ENCODE peak calls at places on chromosomes 4 and X, in ten cellular contexts. K is epithelial cell of esophagus, E is GM13977, Q is tibial nerve, P is lower lobe of right lung, U is SK-N-SH, A is cardiac fibroblast, L is RWPE1, G is OCI-LY7, H is astrocyte of the spinal cord. O is an unnamed sample.

GRCh38 chr4:8238515-8239053 is 31.0 kb upstream of the HTRA3 start:
- DNase-seq in K (no peak), E (peak; percentile 63), Q (no peak), P (peak; percentile 34), U (peak; percentile 79), A (no peak), L (no peak), G (peak; percentile 37), H (no peak), O (no peak)

GRCh38 chr4:74181225-74181624 is 23.3 kb downstream of the MTHFD2L start:
- DNase-seq in K (peak; percentile 40), E (no peak), Q (no peak), P (no peak), U (no peak), A (peak; percentile 43), L (no peak), G (no peak), H (peak; percentile 38), O (no peak)

GRCh38 chr4:98615991-98616390 is 42.4 kb downstream of the TSPAN5 start:
- DNase-seq in K (no peak), E (no peak), Q (no peak), P (no peak), U (no peak), A (no peak), L (no peak), G (no peak), H (no peak), O (no peak)

GRCh38 chr4:39637572-39638357 is 900 bp downstream of the SMIM14 start:
- DNase-seq in K (peak; percentile 67), E (no peak), Q (peak; percentile 48), P (peak; percentile 73), U (peak; percentile 54), A (peak; percentile 71), L (peak; percentile 46), G (no peak), H (peak; percentile 72), O (no peak)

GRCh38 chr4:26175016-26175786 is 145.6 kb upstream of the RBPJ start:
- DNase-seq in K (no peak), E (peak; percentile 55), Q (no peak), P (no peak), U (no peak), A (no peak), L (no peak), G (no peak), H (no peak), O (no peak)

GRCh38 chr4:125187221-125187620 is 127.5 kb upstream of the FAT4 start:
- DNase-seq in K (peak; percentile 94), E (no peak), Q (no peak), P (no peak), U (no peak), A (peak; percentile 52), L (peak; percentile 85), G (no peak), H (peak; percentile 85), O (no peak)

GRCh38 chrX:149993989-149994388 is 55.7 kb upstream of the EOLA2 start:
- DNase-seq in K (no peak), E (no peak), Q (no peak), P (no peak), U (no peak), A (no peak), L (no peak), G (no peak), H (no peak), O (no peak)

GRCh38 chrX:41903544-41903943 is 19.8 kb downstream of the CASK start:
- DNase-seq in K (no peak), E (no peak), Q (no peak), P (no peak), U (no peak), A (no peak), L (no peak), G (no peak), H (no peak), O (no peak)

GRCh38 chr4:74793757-74794340 is 474 bp downstream of the BTC start:
- DNase-seq in K (peak; percentile 44), E (peak; percentile 19), Q (no peak), P (peak; percentile 81), U (peak; percentile 6), A (peak; percentile 40), L (peak; percentile 24), G (no peak), H (peak; percentile 24), O (no peak)

DNA sequence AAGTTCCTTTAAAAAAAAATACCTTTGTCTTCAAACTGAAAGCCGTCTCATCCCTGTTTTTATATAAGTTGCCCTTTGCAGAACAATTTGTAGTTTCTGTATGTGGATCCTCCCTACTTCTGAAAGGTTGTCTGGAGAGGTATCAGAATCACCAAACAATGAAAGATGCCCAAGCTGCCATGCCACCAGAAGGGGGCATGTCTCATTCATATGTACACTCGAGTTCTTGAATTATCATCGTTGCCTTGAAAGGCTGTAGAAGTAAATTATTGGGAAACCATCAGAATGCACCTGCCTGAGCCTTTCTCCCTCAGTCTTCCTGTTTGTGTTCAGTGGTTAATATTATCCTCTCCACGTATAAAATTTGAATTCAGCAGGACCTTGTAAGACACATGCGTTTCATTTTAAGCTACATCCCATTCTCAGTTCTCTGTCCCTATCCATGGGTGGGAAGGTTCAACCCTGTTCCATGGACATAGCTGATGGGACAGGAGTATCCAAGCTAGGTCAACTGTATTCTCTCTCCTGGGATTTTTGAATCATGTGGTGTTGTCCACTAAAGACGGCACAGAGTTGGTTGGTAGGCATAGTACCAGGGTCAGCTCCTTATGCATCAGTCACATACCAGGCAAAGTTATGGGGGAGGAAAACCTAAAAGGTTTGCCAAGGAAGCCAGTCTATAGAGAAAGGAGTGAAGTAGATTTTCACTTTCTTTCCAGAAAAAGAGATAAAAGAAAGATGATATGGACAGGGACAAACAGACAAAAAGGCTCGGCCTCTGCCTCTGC is 24.0 kb downstream of the GALNT7 start:
- DNase-seq in K (no peak), E (no peak), Q (no peak), P (no peak), U (no peak), A (no peak), L (no peak), G (no peak), H (no peak), O (no peak)
- TF ChIP-seq CTCF in K (peak; percentile 16), E (peak; percentile 26), Q (no peak), P (no peak), U (no peak), A (peak; percentile 0), L (no peak), G (peak; percentile 62), H (peak; percentile 14), O (no peak)

GRCh38 chrX:49155243-49155899 is 7.2 kb upstream of the MAGIX start:
- DNase-seq in K (peak; percentile 84), E (peak; percentile 45), Q (no peak), P (no peak), U (no peak), A (peak; percentile 73), L (peak; percentile 70), G (peak; percentile 72), H (peak; percentile 80), O (no peak)

GRCh38 chrX:49160908-49161307 is 1.6 kb upstream of the MAGIX start:
- DNase-seq in K (no peak), E (no peak), Q (no peak), P (no peak), U (no peak), A (no peak), L (no peak), G (no peak), H (no peak), O (no peak)

GRCh38 chrX:49153467-49153866 is 9.1 kb upstream of the MAGIX start:
- DNase-seq in K (no peak), E (no peak), Q (no peak), P (no peak), U (no peak), A (no peak), L (no peak), G (no peak), H (no peak), O (no peak)

GRCh38 chrX:49157194-49157593 is 5.4 kb upstream of the MAGIX start:
- DNase-seq in K (no peak), E (no peak), Q (no peak), P (no peak), U (no peak), A (no peak), L (no peak), G (no peak), H (no peak), O (no peak)

DNA sequence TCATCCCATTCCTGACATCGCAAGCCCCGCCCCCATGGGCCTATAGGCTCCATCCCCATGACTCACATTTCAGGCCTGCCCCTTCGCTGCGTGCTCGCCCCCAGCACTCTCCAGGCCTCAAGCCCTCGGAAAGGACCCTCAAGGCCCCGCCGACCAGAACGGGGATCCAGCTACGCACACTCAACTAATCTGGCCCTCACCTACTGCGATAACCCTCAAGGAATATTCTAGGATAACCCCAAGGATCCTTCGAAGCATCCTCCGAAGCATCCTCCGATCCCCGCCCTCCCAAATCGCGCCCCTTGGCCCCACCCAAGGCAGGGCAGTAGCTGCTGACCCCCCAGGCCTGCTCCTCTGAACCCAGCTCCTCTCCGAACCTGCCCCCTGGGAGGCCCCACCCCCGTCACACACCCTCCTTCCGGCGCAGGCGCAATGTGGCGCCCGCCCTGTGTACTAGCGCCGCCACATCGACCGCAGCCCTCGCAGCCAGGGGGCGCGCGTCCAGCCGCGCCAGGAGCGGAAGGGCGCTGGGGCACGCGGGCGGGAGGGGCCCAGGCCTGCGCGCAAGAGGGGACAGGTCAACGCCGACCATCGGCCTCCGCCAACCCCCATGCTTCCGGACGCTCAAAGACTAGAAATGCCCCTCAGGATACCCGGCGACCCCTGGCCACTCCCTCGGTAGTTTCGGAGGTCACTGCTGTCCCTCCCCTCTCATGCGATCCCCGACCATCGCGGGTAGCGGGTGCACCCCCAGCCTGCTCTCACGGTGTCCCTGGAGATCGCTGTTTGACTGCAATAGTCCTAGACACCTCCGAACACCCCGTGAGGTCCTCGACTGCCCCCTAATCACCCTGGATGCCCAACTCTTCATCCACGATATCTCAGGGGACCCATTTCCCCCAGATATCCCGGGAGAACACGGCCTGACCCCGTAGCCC is 6.4 kb upstream of the MAGIX start:
- DNase-seq in K (peak; percentile 89), E (peak; percentile 85), Q (peak; percentile 79), P (peak; percentile 93), U (peak; percentile 91), A (peak; percentile 90), L (peak; percentile 79), G (peak; percentile 86), H (peak; percentile 86), O (peak; percentile 49)
- TF ChIP-seq CTCF in K (peak; percentile 35), E (peak; percentile 83), Q (peak; percentile 70), P (peak; percentile 76), U (peak; percentile 57), A (peak; percentile 38), L (peak; percentile 72), G (peak; percentile 70), H (peak; percentile 52), O (peak; percentile 75)

GRCh38 chr4:89914609-89915008 is 20.0 kb downstream of the MMRN1 start:
- DNase-seq in K (no peak), E (no peak), Q (no peak), P (no peak), U (no peak), A (no peak), L (no peak), G (no peak), H (no peak), O (no peak)
- TF ChIP-seq CTCF in K (no peak), E (peak; percentile 18), Q (no peak), P (no peak), U (peak; percentile 20), A (no peak), L (peak; percentile 19), G (peak; percentile 42), H (no peak), O (no peak)

DNA sequence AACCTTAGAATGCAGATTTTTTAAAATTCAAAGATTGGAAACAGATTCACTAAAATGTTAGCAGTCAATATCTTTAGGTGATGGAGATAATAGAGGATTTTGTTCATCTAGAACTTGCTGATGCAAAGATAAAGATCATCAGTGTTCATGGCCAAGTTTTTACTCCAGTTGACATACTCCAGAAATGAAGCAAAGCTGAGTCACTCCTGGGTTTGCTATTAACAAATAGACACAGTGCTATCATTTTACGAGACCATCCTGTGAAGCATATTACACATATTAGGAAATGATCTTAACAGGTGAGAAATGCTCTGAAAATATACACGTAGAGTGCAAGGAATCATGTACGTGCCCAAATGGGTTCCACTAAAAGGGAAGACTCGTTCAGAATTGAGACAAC is 170.6 kb upstream of the FAM9B start:
- DNase-seq in K (peak; percentile 9), E (no peak), Q (no peak), P (no peak), U (no peak), A (no peak), L (no peak), G (no peak), H (no peak), O (no peak)
- TF ChIP-seq CTCF in K (no peak), E (no peak), Q (no peak), P (no peak), U (no peak), A (no peak), L (no peak), G (no peak), H (no peak), O (no peak)

O was measured in esophagus squamous epithelium.